ENCODE peak calls at places on chromosome 12, in ten cellular contexts. Z is A549, A is heart left ventricle, T is right lobe of liver, M is upper lobe of right lung, Q is mammary epithelial cell, G is fibroblast of lung, H is SK-N-SH, P is stomach, C is suprapubic skin. S is an unnamed sample.

GRCh38 chr12:13374783-13375182 is 178.3 kb downstream of the EMP1 start:
- DNase-seq in T (no peak), C (no peak), M (no peak), P (peak), A (no peak), G (no peak), Q (no peak), H (no peak), Z (no peak), S (no peak)

GRCh38 chr12:132154941-132155770 is 10.9 kb downstream of the NOC4L start:
- DNase-seq in H (no peak), A (no peak), Q (no peak), T (no peak), C (no peak), M (no peak), Z (no peak), G (no peak), P (no peak), S (peak)

GRCh38 chr12:118356809-118357326 is 15.8 kb downstream of the TAOK3 start:
- DNase-seq in G (peak), H (no peak), T (no peak), P (no peak), A (no peak), C (no peak), Q (peak), M (no peak), Z (peak), S (peak)

GRCh38 chr12:131810672-131811071 is 17.5 kb upstream of the MMP17 start:
- DNase-seq in Z (no peak), G (no peak), M (no peak), Q (no peak), C (no peak), A (no peak), P (no peak), H (no peak), T (no peak), S (no peak)

GRCh38 chr12:131860472-131861260 is 32.5 kb downstream of the MMP17 start:
- DNase-seq in C (no peak), Z (peak), H (peak), G (peak), T (peak), Q (peak), M (peak), A (no peak), P (peak), S (peak)

GRCh38 chr12:27207626-27208413 is 36.3 kb upstream of the STK38L start:
- DNase-seq in C (no peak), T (no peak), H (no peak), Z (no peak), Q (peak), P (no peak), A (no peak), M (no peak), G (peak), S (no peak)

GRCh38 chr12:31118831-31119530 is 45.3 kb downstream of the DDX11 start:
- DNase-seq in G (no peak), A (no peak), T (peak), Q (no peak), P (peak), Z (peak), C (no peak), H (peak), M (no peak), S (peak)

GRCh38 chr12:126570571-126570970 is 1505.3 kb downstream of the AACS start:
- DNase-seq in P (no peak), C (no peak), Z (no peak), T (no peak), M (no peak), A (no peak), G (no peak), H (no peak), Q (no peak), S (no peak)

GRCh38 chr12:55068416-55069010 is 48.7 kb downstream of the NEUROD4 start:
- DNase-seq in Q (peak), M (no peak), A (no peak), T (no peak), G (peak), C (no peak), Z (peak), H (peak), P (no peak), S (peak)

GRCh38 chr12:27361372-27361771 is 28.7 kb downstream of the BMAL2 start:
- DNase-seq in A (no peak), C (no peak), P (no peak), T (no peak), H (no peak), Z (no peak), Q (no peak), M (no peak), G (peak), S (no peak)

GRCh38 chr12:28079539-28079938 is 107.0 kb upstream of the PTHLH start:
- DNase-seq in G (no peak), C (no peak), M (no peak), H (no peak), Q (no peak), Z (no peak), A (no peak), P (no peak), T (no peak), S (no peak)

DNA sequence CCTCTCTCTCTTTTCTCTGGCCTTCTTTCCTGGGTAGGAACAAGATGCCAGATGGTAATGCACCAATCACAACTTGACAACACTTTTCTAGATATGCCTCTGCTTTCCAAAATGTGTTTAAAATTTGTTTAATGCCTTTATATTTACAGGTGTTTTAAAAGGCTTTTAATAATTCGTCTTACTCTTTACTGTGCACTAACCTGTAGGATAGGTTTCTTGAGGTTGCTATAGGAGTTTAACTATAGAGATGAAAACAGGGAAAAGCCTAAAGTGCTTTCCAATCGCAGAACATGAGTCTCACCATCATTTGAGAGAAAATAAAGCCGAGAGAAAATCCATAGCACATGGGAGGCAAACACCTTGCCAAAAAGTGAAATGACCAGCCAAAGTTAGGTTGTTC is 74.1 kb downstream of the TMTC1 start:
- DNase-seq in P (no peak), Q (no peak), M (no peak), C (no peak), Z (no peak), A (no peak), H (no peak), T (no peak), G (no peak), S (no peak)
- H3K4me3 ChIP-seq in P (no peak), Q (no peak), M (no peak), C (no peak), Z (no peak), A (no peak), H (no peak), T (no peak), G (no peak), S (no peak)

DNA sequence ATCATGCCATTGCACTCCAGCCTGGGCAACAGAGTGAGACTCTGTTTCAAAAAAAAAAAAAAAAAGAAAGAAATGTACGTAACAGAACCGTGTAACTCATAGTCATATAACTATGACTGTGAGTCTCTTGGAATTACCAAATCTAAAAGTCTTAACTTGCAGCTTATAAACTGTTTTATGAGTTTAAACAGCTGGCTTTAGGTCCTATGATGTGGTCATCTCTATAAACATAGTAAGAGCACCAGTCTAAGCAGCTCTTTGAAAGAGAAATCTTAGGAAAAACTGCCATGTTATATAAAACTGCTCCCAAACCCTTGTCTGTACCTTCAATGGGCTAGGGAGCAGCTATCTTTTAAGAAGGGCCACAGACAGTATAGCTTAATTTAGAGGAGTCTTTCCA is 115.5 kb upstream of the AEBP2 start:
- DNase-seq in C (no peak), Q (no peak), P (no peak), T (no peak), Z (no peak), G (no peak), M (no peak), A (no peak), H (no peak), S (no peak)
- H3K27ac ChIP-seq in C (no peak), Q (no peak), P (no peak), T (no peak), Z (no peak), G (no peak), M (no peak), A (no peak), H (no peak), S (no peak)

GRCh38 chr12:99916555-99916954 is 68.2 kb downstream of the ANKS1B start:
- DNase-seq in H (no peak), Z (no peak), G (peak), C (no peak), A (no peak), Q (peak), M (no peak), T (no peak), P (no peak), S (no peak)
- TF ChIP-seq CTCF in H (no peak), Z (no peak), G (no peak), C (no peak), A (no peak), Q (no peak), M (no peak), T (no peak), P (no peak), S (no peak)

DNA sequence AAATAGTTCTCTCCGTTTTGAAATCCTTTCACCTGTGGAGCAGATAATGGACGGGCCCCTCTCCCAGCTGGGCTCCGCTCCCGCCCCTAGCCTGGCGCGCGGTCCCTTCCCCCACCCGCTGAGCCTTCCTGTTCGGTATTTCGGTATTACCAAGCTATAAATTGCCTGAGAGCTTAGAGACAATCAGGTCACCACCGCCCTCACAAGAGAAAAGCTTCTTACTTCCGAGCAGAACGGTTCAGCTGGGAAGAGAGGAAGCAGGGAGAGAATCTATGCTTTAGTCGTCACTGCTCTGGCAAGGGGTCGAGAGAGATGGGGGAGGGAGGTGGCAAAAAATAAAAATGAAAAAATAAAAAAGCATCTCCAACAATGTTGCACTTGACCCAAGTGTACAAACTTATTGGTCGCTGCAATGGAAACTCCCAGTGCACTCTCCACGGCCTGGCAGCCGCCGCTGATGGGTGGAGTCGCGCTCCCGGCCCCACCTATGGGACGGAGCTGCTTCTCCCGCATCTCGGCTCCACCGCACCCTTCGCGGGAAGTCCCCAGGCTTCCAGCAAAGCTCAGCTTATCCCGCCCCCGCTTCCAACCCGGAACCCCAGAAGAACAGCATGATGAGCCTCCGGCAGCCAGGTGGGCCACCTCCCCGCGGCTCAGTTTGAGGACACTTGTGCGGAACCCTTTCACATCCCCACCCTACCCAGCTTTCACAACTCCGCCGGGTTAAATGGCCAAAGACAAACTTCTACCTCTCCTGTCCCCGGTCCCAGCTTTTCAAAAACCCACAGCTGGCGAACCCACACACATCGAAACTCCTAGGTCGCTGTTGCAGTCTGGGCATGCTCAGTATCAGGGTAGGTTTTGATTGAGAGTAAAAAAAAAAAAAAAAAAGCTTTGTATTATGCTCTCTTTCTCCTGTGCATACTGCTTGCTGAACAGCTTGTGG is 819 bp upstream of the SYT1 start:
- DNase-seq in C (no peak), Q (peak), T (no peak), M (peak), A (no peak), G (peak), P (no peak), H (peak), Z (peak), S (peak)
- H3K4me3 ChIP-seq in C (peak), Q (peak), T (peak), M (peak), A (peak), G (peak), P (peak), H (peak), Z (peak), S (peak)

DNA sequence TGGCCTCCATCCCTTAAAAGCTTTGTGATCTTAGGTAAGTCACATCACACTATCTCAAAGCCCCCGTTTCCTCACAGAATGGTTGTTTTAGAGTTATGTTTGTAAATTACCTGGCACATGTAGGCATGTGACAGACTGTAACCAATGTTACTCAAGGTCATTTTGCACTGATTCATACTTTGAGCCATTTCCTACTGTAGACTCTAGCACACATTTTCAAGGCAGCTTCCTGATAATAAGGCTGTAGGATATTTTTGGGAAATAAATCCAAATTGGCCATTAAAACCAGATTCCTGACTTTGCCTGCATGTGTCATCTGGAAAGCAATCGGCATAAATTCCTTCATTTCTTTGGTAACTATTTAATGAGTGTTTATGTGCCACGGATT is 2.2 kb upstream of the RAB35 start:
- DNase-seq in T (no peak), G (peak), P (no peak), H (no peak), Q (no peak), C (no peak), A (no peak), M (no peak), Z (no peak), S (no peak)
- H3K27ac ChIP-seq in T (no peak), G (peak), P (peak), H (no peak), Q (peak), C (peak), A (no peak), M (no peak), Z (peak), S (no peak)

DNA sequence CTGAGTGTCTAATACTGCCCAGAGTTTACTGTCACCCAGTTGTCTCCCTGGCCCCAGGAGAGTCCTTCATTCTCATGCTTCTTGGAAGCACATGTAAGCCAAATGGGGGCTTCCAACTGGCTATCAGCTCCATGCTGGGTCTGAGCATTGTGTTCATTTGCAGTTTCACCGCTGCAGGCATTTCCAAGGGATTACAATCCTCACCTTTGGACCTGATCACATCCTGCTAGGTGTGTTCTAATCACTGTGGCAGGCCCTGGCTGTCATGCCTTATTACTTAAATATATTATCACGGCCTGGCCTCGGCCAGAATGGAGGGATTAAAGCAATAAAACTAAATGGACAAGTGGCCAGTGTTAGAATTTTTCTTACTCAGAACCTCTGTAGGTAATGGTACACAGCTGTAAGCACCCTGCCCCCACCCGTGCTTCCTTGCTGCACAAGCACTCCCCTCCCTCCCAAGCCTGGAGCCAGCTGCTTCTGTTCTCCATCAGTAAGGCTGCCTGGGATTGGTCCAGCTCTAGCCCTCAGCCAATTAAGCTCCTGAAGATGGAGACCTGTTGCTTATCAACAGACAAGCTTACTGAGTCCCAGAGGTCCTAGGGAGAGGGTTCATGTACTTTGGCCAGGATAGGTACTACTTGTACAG is 175.9 kb upstream of the RBM19 start:
- DNase-seq in P (no peak), M (no peak), H (no peak), Z (no peak), A (no peak), T (no peak), C (no peak), Q (no peak), G (no peak), S (no peak)
- TF ChIP-seq CTCF in P (no peak), M (no peak), H (no peak), Z (no peak), A (no peak), T (no peak), C (no peak), Q (no peak), G (no peak), S (no peak)

GRCh38 chr12:288687-289086 is 26.1 kb upstream of the SLC6A13 start:
- DNase-seq in H (no peak), M (no peak), Z (peak), G (peak), A (peak), P (peak), T (peak), C (no peak), Q (peak), S (peak)

GRCh38 chr12:291153-291723 is 28.6 kb upstream of the SLC6A13 start:
- DNase-seq in P (no peak), A (no peak), T (no peak), Q (no peak), G (no peak), M (no peak), C (no peak), Z (no peak), H (no peak), S (no peak)

GRCh38 chr12:292186-292585 is 29.6 kb upstream of the SLC6A13 start:
- DNase-seq in H (no peak), Z (no peak), Q (peak), T (no peak), P (no peak), C (no peak), M (no peak), A (no peak), G (peak), S (no peak)

DNA sequence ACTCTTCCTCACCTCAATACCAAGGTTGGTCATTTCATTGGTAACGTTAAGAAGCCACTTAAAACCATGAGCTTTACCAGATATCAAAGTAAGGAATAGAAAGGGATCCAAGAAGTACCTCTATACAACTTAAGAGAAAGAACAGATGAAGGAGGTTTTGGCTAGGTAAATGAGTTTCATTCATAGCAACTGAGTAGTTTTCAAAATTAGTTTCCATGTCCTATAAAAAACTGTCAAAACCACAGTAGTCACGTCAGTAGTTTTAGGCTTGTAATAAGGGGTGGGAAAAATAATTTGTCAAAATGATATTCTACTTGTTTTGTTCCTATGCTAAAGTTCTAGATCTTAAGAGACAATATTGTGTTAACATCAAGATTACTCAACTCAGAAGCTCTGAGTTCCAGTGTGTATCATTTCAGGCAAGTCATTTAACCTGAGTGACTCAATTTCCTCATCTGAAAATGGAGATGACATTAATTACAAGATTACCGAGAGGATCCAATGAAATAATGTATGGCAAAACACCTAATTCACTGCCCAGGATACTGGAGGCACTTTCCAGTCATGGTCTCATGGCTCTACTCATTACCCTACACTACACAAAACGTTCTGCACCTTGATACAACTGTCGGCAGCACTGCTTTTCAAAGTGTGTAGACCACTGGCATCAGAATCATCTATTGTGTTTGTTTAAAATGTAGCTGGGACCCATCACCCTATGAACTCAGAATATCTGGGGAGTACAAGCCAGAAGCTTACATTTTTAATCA is 24.1 kb upstream of the SLC6A13 start:
- DNase-seq in G (no peak), M (no peak), Q (no peak), H (no peak), C (no peak), T (no peak), A (no peak), P (no peak), Z (no peak), S (no peak)
- H3K4me3 ChIP-seq in G (no peak), M (no peak), Q (no peak), H (no peak), C (no peak), T (no peak), A (no peak), P (no peak), Z (no peak), S (no peak)

GRCh38 chr12:95195122-95195521 is 22.1 kb downstream of the FGD6 start:
- DNase-seq in Q (no peak), M (no peak), H (no peak), P (no peak), T (no peak), G (no peak), A (no peak), C (no peak), Z (no peak), S (no peak)
- H3K27ac ChIP-seq in Q (no peak), M (no peak), H (no peak), P (no peak), T (no peak), G (no peak), A (no peak), C (no peak), Z (no peak), S (no peak)